ENCODE peak calls at places on chromosomes 13 and 19, in seven cellular contexts. One of them, this sample, is unnamed.

GRCh38 chr19:49331616-49332055 is 3.6 kb upstream of the CD37 start:
- DNase-seq in neural crest cell: no peak
- DNase-seq in MCF 10A: peak
- DNase-seq in fibroblast of mammary gland: peak
- DNase-seq in DMS153: no peak
- DNase-seq in caudate nucleus: peak
- DNase-seq in stimulated activated CD4-positive, alpha-beta T cell treated with anti-CD3 and anti-CD28 coated beads, Interleukin-1b, Interleukin-23, amount 100 ng/mL, for 4 hours: peak
- DNase-seq in this sample: peak

GRCh38 chr13:90787007-90787406 is 560.5 kb upstream of the MIR17HG start:
- DNase-seq in caudate nucleus: no peak
- DNase-seq in MCF 10A: no peak
- DNase-seq in DMS153: no peak
- DNase-seq in fibroblast of mammary gland: no peak
- DNase-seq in neural crest cell: no peak
- DNase-seq in stimulated activated CD4-positive, alpha-beta T cell treated with anti-CD3 and anti-CD28 coated beads, Interleukin-1b, Interleukin-23, amount 100 ng/mL, for 4 hours: no peak
- DNase-seq in this sample: no peak

GRCh38 chr19:18408053-18408476 is 10.6 kb upstream of the LRRC25 start:
- DNase-seq in caudate nucleus: no peak
- DNase-seq in fibroblast of mammary gland: no peak
- DNase-seq in DMS153: no peak
- DNase-seq in stimulated activated CD4-positive, alpha-beta T cell treated with anti-CD3 and anti-CD28 coated beads, Interleukin-1b, Interleukin-23, amount 100 ng/mL, for 4 hours: no peak
- DNase-seq in neural crest cell: no peak
- DNase-seq in MCF 10A: no peak
- DNase-seq in this sample: no peak

GRCh38 chr19:33688657-33688992 is 66.9 kb downstream of the CHST8 start:
- DNase-seq in fibroblast of mammary gland: no peak
- DNase-seq in neural crest cell: no peak
- DNase-seq in caudate nucleus: no peak
- DNase-seq in MCF 10A: no peak
- DNase-seq in stimulated activated CD4-positive, alpha-beta T cell treated with anti-CD3 and anti-CD28 coated beads, Interleukin-1b, Interleukin-23, amount 100 ng/mL, for 4 hours: no peak
- DNase-seq in DMS153: no peak
- DNase-seq in this sample: no peak

GRCh38 chr13:40220299-40220935 is 446.0 kb downstream of the FOXO1 start:
- DNase-seq in fibroblast of mammary gland: peak
- DNase-seq in MCF 10A: peak
- DNase-seq in DMS153: no peak
- DNase-seq in stimulated activated CD4-positive, alpha-beta T cell treated with anti-CD3 and anti-CD28 coated beads, Interleukin-1b, Interleukin-23, amount 100 ng/mL, for 4 hours: no peak
- DNase-seq in caudate nucleus: no peak
- DNase-seq in neural crest cell: no peak
- DNase-seq in this sample: no peak

GRCh38 chr13:68160466-68160865 is 930.3 kb upstream of the PCDH9 start:
- DNase-seq in neural crest cell: no peak
- DNase-seq in MCF 10A: no peak
- DNase-seq in fibroblast of mammary gland: peak
- DNase-seq in stimulated activated CD4-positive, alpha-beta T cell treated with anti-CD3 and anti-CD28 coated beads, Interleukin-1b, Interleukin-23, amount 100 ng/mL, for 4 hours: no peak
- DNase-seq in caudate nucleus: no peak
- DNase-seq in DMS153: no peak
- DNase-seq in this sample: no peak

GRCh38 chr19:3450796-3451411 is 29.4 kb downstream of the SMIM24 start:
- DNase-seq in MCF 10A: peak
- DNase-seq in fibroblast of mammary gland: peak
- DNase-seq in caudate nucleus: no peak
- DNase-seq in stimulated activated CD4-positive, alpha-beta T cell treated with anti-CD3 and anti-CD28 coated beads, Interleukin-1b, Interleukin-23, amount 100 ng/mL, for 4 hours: no peak
- DNase-seq in neural crest cell: no peak
- DNase-seq in DMS153: no peak
- DNase-seq in this sample: peak

GRCh38 chr13:63425131-63425530 is 2009.5 kb upstream of the PCDH20 start:
- DNase-seq in stimulated activated CD4-positive, alpha-beta T cell treated with anti-CD3 and anti-CD28 coated beads, Interleukin-1b, Interleukin-23, amount 100 ng/mL, for 4 hours: no peak
- DNase-seq in fibroblast of mammary gland: no peak
- DNase-seq in DMS153: no peak
- DNase-seq in caudate nucleus: no peak
- DNase-seq in MCF 10A: no peak
- DNase-seq in neural crest cell: no peak
- DNase-seq in this sample: no peak

GRCh38 chr13:100330662-100331061 is 241.8 kb downstream of the PCCA start:
- DNase-seq in caudate nucleus: no peak
- DNase-seq in fibroblast of mammary gland: peak
- DNase-seq in MCF 10A: no peak
- DNase-seq in neural crest cell: no peak
- DNase-seq in stimulated activated CD4-positive, alpha-beta T cell treated with anti-CD3 and anti-CD28 coated beads, Interleukin-1b, Interleukin-23, amount 100 ng/mL, for 4 hours: no peak
- DNase-seq in DMS153: no peak
- DNase-seq in this sample: no peak

GRCh38 chr19:31519216-31519615 is 170.0 kb upstream of the TSHZ3 start:
- DNase-seq in DMS153: no peak
- DNase-seq in caudate nucleus: no peak
- DNase-seq in stimulated activated CD4-positive, alpha-beta T cell treated with anti-CD3 and anti-CD28 coated beads, Interleukin-1b, Interleukin-23, amount 100 ng/mL, for 4 hours: no peak
- DNase-seq in MCF 10A: no peak
- DNase-seq in neural crest cell: no peak
- DNase-seq in fibroblast of mammary gland: no peak
- DNase-seq in this sample: no peak

GRCh38 chr13:98524391-98524790 is 52.5 kb downstream of the STK24 start:
- DNase-seq in caudate nucleus: no peak
- DNase-seq in stimulated activated CD4-positive, alpha-beta T cell treated with anti-CD3 and anti-CD28 coated beads, Interleukin-1b, Interleukin-23, amount 100 ng/mL, for 4 hours: no peak
- DNase-seq in MCF 10A: no peak
- DNase-seq in DMS153: no peak
- DNase-seq in fibroblast of mammary gland: no peak
- DNase-seq in neural crest cell: no peak
- DNase-seq in this sample: no peak

GRCh38 chr19:2517881-2518601 is 42.1 kb downstream of the GADD45B start:
- DNase-seq in neural crest cell: no peak
- DNase-seq in fibroblast of mammary gland: no peak
- DNase-seq in stimulated activated CD4-positive, alpha-beta T cell treated with anti-CD3 and anti-CD28 coated beads, Interleukin-1b, Interleukin-23, amount 100 ng/mL, for 4 hours: no peak
- DNase-seq in MCF 10A: no peak
- DNase-seq in caudate nucleus: no peak
- DNase-seq in DMS153: no peak
- DNase-seq in this sample: no peak

GRCh38 chr19:39502640-39503417 is 4.1 kb downstream of the DLL3 start:
- DNase-seq in fibroblast of mammary gland: peak
- DNase-seq in neural crest cell: peak
- DNase-seq in DMS153: no peak
- DNase-seq in stimulated activated CD4-positive, alpha-beta T cell treated with anti-CD3 and anti-CD28 coated beads, Interleukin-1b, Interleukin-23, amount 100 ng/mL, for 4 hours: peak
- DNase-seq in caudate nucleus: no peak
- DNase-seq in MCF 10A: peak
- DNase-seq in this sample: peak

GRCh38 chr13:100361504-100361903 is 227.1 kb downstream of the GGACT start:
- DNase-seq in DMS153: no peak
- DNase-seq in stimulated activated CD4-positive, alpha-beta T cell treated with anti-CD3 and anti-CD28 coated beads, Interleukin-1b, Interleukin-23, amount 100 ng/mL, for 4 hours: no peak
- DNase-seq in caudate nucleus: no peak
- DNase-seq in fibroblast of mammary gland: peak
- DNase-seq in neural crest cell: no peak
- DNase-seq in MCF 10A: peak
- DNase-seq in this sample: no peak

GRCh38 chr19:4327877-4328242 is 10.8 kb downstream of the STAP2 start:
- DNase-seq in stimulated activated CD4-positive, alpha-beta T cell treated with anti-CD3 and anti-CD28 coated beads, Interleukin-1b, Interleukin-23, amount 100 ng/mL, for 4 hours: no peak
- DNase-seq in neural crest cell: no peak
- DNase-seq in DMS153: no peak
- DNase-seq in caudate nucleus: no peak
- DNase-seq in fibroblast of mammary gland: no peak
- DNase-seq in MCF 10A: no peak
- DNase-seq in this sample: no peak

GRCh38 chr13:84912720-84913119 is 886.5 kb downstream of the SLITRK6 start:
- DNase-seq in DMS153: no peak
- DNase-seq in neural crest cell: no peak
- DNase-seq in fibroblast of mammary gland: no peak
- DNase-seq in MCF 10A: no peak
- DNase-seq in caudate nucleus: no peak
- DNase-seq in stimulated activated CD4-positive, alpha-beta T cell treated with anti-CD3 and anti-CD28 coated beads, Interleukin-1b, Interleukin-23, amount 100 ng/mL, for 4 hours: no peak
- DNase-seq in this sample: no peak

GRCh38 chr19:1001538-1002166 is 1.4 kb downstream of the GRIN3B start:
- DNase-seq in fibroblast of mammary gland: no peak
- DNase-seq in DMS153: no peak
- DNase-seq in stimulated activated CD4-positive, alpha-beta T cell treated with anti-CD3 and anti-CD28 coated beads, Interleukin-1b, Interleukin-23, amount 100 ng/mL, for 4 hours: peak
- DNase-seq in neural crest cell: peak
- DNase-seq in caudate nucleus: no peak
- DNase-seq in MCF 10A: peak
- DNase-seq in this sample: peak

GRCh38 chr13:112664501-112665203 is 25.2 kb upstream of the ATP11A start:
- DNase-seq in stimulated activated CD4-positive, alpha-beta T cell treated with anti-CD3 and anti-CD28 coated beads, Interleukin-1b, Interleukin-23, amount 100 ng/mL, for 4 hours: no peak
- DNase-seq in caudate nucleus: no peak
- DNase-seq in fibroblast of mammary gland: peak
- DNase-seq in DMS153: no peak
- DNase-seq in MCF 10A: peak
- DNase-seq in neural crest cell: no peak
- DNase-seq in this sample: no peak

GRCh38 chr13:27622102-27622820 is 569 bp downstream of the POLR1D start:
- DNase-seq in stimulated activated CD4-positive, alpha-beta T cell treated with anti-CD3 and anti-CD28 coated beads, Interleukin-1b, Interleukin-23, amount 100 ng/mL, for 4 hours: no peak
- DNase-seq in MCF 10A: no peak
- DNase-seq in fibroblast of mammary gland: peak
- DNase-seq in neural crest cell: no peak
- DNase-seq in caudate nucleus: no peak
- DNase-seq in DMS153: no peak
- DNase-seq in this sample: peak

GRCh38 chr13:44402902-44403719 is 29.5 kb downstream of the SERP2 start:
- DNase-seq in neural crest cell: no peak
- DNase-seq in MCF 10A: no peak
- DNase-seq in caudate nucleus: no peak
- DNase-seq in stimulated activated CD4-positive, alpha-beta T cell treated with anti-CD3 and anti-CD28 coated beads, Interleukin-1b, Interleukin-23, amount 100 ng/mL, for 4 hours: no peak
- DNase-seq in fibroblast of mammary gland: no peak
- DNase-seq in DMS153: no peak
- DNase-seq in this sample: no peak

GRCh38 chr19:7738023-7738422 is 6.1 kb upstream of the CLEC4G start:
- DNase-seq in caudate nucleus: no peak
- DNase-seq in fibroblast of mammary gland: no peak
- DNase-seq in DMS153: no peak
- DNase-seq in stimulated activated CD4-positive, alpha-beta T cell treated with anti-CD3 and anti-CD28 coated beads, Interleukin-1b, Interleukin-23, amount 100 ng/mL, for 4 hours: no peak
- DNase-seq in neural crest cell: no peak
- DNase-seq in MCF 10A: no peak
- DNase-seq in this sample: no peak

GRCh38 chr13:60611523-60611922 is 214.5 kb downstream of the TDRD3 start:
- DNase-seq in DMS153: no peak
- DNase-seq in stimulated activated CD4-positive, alpha-beta T cell treated with anti-CD3 and anti-CD28 coated beads, Interleukin-1b, Interleukin-23, amount 100 ng/mL, for 4 hours: no peak
- DNase-seq in fibroblast of mammary gland: no peak
- DNase-seq in caudate nucleus: no peak
- DNase-seq in MCF 10A: no peak
- DNase-seq in neural crest cell: no peak
- DNase-seq in this sample: no peak

GRCh38 chr19:54206831-54207177 is 6.1 kb downstream of the RPS9 start:
- DNase-seq in neural crest cell: no peak
- DNase-seq in caudate nucleus: no peak
- DNase-seq in stimulated activated CD4-positive, alpha-beta T cell treated with anti-CD3 and anti-CD28 coated beads, Interleukin-1b, Interleukin-23, amount 100 ng/mL, for 4 hours: no peak
- DNase-seq in DMS153: no peak
- DNase-seq in fibroblast of mammary gland: no peak
- DNase-seq in MCF 10A: peak
- DNase-seq in this sample: no peak

GRCh38 chr13:112887151-112887550 is 81.9 kb upstream of the MCF2L start:
- DNase-seq in DMS153: no peak
- DNase-seq in stimulated activated CD4-positive, alpha-beta T cell treated with anti-CD3 and anti-CD28 coated beads, Interleukin-1b, Interleukin-23, amount 100 ng/mL, for 4 hours: no peak
- DNase-seq in MCF 10A: no peak
- DNase-seq in caudate nucleus: no peak
- DNase-seq in fibroblast of mammary gland: no peak
- DNase-seq in neural crest cell: no peak
- DNase-seq in this sample: no peak

GRCh38 chr19:50377051-50377441 is 789 bp downstream of the NR1H2 start:
- DNase-seq in MCF 10A: peak
- DNase-seq in DMS153: peak
- DNase-seq in fibroblast of mammary gland: peak
- DNase-seq in neural crest cell: no peak
- DNase-seq in stimulated activated CD4-positive, alpha-beta T cell treated with anti-CD3 and anti-CD28 coated beads, Interleukin-1b, Interleukin-23, amount 100 ng/mL, for 4 hours: peak
- DNase-seq in caudate nucleus: no peak
- DNase-seq in this sample: peak

GRCh38 chr13:78806457-78806856 is 147.5 kb upstream of the OBI1 start:
- DNase-seq in stimulated activated CD4-positive, alpha-beta T cell treated with anti-CD3 and anti-CD28 coated beads, Interleukin-1b, Interleukin-23, amount 100 ng/mL, for 4 hours: no peak
- DNase-seq in fibroblast of mammary gland: no peak
- DNase-seq in caudate nucleus: no peak
- DNase-seq in MCF 10A: peak
- DNase-seq in DMS153: no peak
- DNase-seq in neural crest cell: no peak
- DNase-seq in this sample: peak

GRCh38 chr19:4405977-4406376 is 3.5 kb downstream of the CHAF1A start:
- DNase-seq in stimulated activated CD4-positive, alpha-beta T cell treated with anti-CD3 and anti-CD28 coated beads, Interleukin-1b, Interleukin-23, amount 100 ng/mL, for 4 hours: no peak
- DNase-seq in DMS153: no peak
- DNase-seq in MCF 10A: no peak
- DNase-seq in fibroblast of mammary gland: no peak
- DNase-seq in neural crest cell: no peak
- DNase-seq in caudate nucleus: no peak
- DNase-seq in this sample: no peak

GRCh38 chr13:29613101-29613500 is 17.6 kb upstream of the SLC7A1 start:
- DNase-seq in neural crest cell: no peak
- DNase-seq in DMS153: no peak
- DNase-seq in caudate nucleus: no peak
- DNase-seq in MCF 10A: no peak
- DNase-seq in fibroblast of mammary gland: no peak
- DNase-seq in stimulated activated CD4-positive, alpha-beta T cell treated with anti-CD3 and anti-CD28 coated beads, Interleukin-1b, Interleukin-23, amount 100 ng/mL, for 4 hours: no peak
- DNase-seq in this sample: no peak

GRCh38 chr13:113018676-113019465 is 49.9 kb downstream of the MCF2L start:
- DNase-seq in caudate nucleus: no peak
- DNase-seq in neural crest cell: no peak
- DNase-seq in DMS153: no peak
- DNase-seq in stimulated activated CD4-positive, alpha-beta T cell treated with anti-CD3 and anti-CD28 coated beads, Interleukin-1b, Interleukin-23, amount 100 ng/mL, for 4 hours: no peak
- DNase-seq in fibroblast of mammary gland: no peak
- DNase-seq in MCF 10A: no peak
- DNase-seq in this sample: no peak

GRCh38 chr19:4547303-4548237 is 7.7 kb upstream of the LRG1 start:
- DNase-seq in stimulated activated CD4-positive, alpha-beta T cell treated with anti-CD3 and anti-CD28 coated beads, Interleukin-1b, Interleukin-23, amount 100 ng/mL, for 4 hours: no peak
- DNase-seq in caudate nucleus: no peak
- DNase-seq in DMS153: no peak
- DNase-seq in fibroblast of mammary gland: no peak
- DNase-seq in MCF 10A: peak
- DNase-seq in neural crest cell: no peak
- DNase-seq in this sample: no peak

GRCh38 chr19:12945479-12946091 is at the start of gene RAD23A:
- DNase-seq in DMS153: peak
- DNase-seq in stimulated activated CD4-positive, alpha-beta T cell treated with anti-CD3 and anti-CD28 coated beads, Interleukin-1b, Interleukin-23, amount 100 ng/mL, for 4 hours: peak
- DNase-seq in fibroblast of mammary gland: peak
- DNase-seq in MCF 10A: peak
- DNase-seq in caudate nucleus: peak
- DNase-seq in neural crest cell: peak
- DNase-seq in this sample: peak

GRCh38 chr13:33953781-33954180 is 135.8 kb downstream of the RFC3 start:
- DNase-seq in caudate nucleus: no peak
- DNase-seq in neural crest cell: no peak
- DNase-seq in MCF 10A: no peak
- DNase-seq in DMS153: no peak
- DNase-seq in fibroblast of mammary gland: no peak
- DNase-seq in stimulated activated CD4-positive, alpha-beta T cell treated with anti-CD3 and anti-CD28 coated beads, Interleukin-1b, Interleukin-23, amount 100 ng/mL, for 4 hours: no peak
- DNase-seq in this sample: no peak

GRCh38 chr19:46979103-46979769 is 40.4 kb upstream of the NPAS1 start:
- DNase-seq in MCF 10A: no peak
- DNase-seq in fibroblast of mammary gland: no peak
- DNase-seq in caudate nucleus: no peak
- DNase-seq in DMS153: no peak
- DNase-seq in stimulated activated CD4-positive, alpha-beta T cell treated with anti-CD3 and anti-CD28 coated beads, Interleukin-1b, Interleukin-23, amount 100 ng/mL, for 4 hours: no peak
- DNase-seq in neural crest cell: no peak
- DNase-seq in this sample: no peak

GRCh38 chr19:45160870-45161714 is at the start of gene NKPD1:
- DNase-seq in fibroblast of mammary gland: no peak
- DNase-seq in stimulated activated CD4-positive, alpha-beta T cell treated with anti-CD3 and anti-CD28 coated beads, Interleukin-1b, Interleukin-23, amount 100 ng/mL, for 4 hours: no peak
- DNase-seq in neural crest cell: no peak
- DNase-seq in MCF 10A: no peak
- DNase-seq in caudate nucleus: no peak
- DNase-seq in DMS153: peak
- DNase-seq in this sample: no peak

GRCh38 chr19:36100476-36100875 is 10.5 kb upstream of the OVOL3 start:
- DNase-seq in stimulated activated CD4-positive, alpha-beta T cell treated with anti-CD3 and anti-CD28 coated beads, Interleukin-1b, Interleukin-23, amount 100 ng/mL, for 4 hours: no peak
- DNase-seq in neural crest cell: no peak
- DNase-seq in MCF 10A: no peak
- DNase-seq in DMS153: no peak
- DNase-seq in fibroblast of mammary gland: no peak
- DNase-seq in caudate nucleus: no peak
- DNase-seq in this sample: no peak

This sample was measured in A549.